ENCODE peak calls at places on chromosomes 1 and 21, in four cellular contexts. One of them, this sample, is unnamed.

GRCh38 chr1:27598288-27598687 is 5.7 kb downstream of the AHDC1 start:
- DNase-seq in stimulated activated CD8-positive, alpha-beta memory T cell treated with anti-CD3 and anti-CD28 coated beads, Interleukin-12 subunit alpha, Interleukin-12 subunit beta, amount 100 ng/mL, for 4 hours: no peak
- DNase-seq in fibroblast of the aortic adventitia: peak
- DNase-seq in CD4-positive, alpha-beta T cell: no peak
- DNase-seq in this sample: peak

GRCh38 chr1:47687618-47687940 is 249.7 kb downstream of the FOXD2 start:
- DNase-seq in stimulated activated CD8-positive, alpha-beta memory T cell treated with anti-CD3 and anti-CD28 coated beads, Interleukin-12 subunit alpha, Interleukin-12 subunit beta, amount 100 ng/mL, for 4 hours: no peak
- DNase-seq in fibroblast of the aortic adventitia: no peak
- DNase-seq in CD4-positive, alpha-beta T cell: no peak
- DNase-seq in this sample: no peak

GRCh38 chr1:42163114-42163513 is 1.4 kb downstream of the GUCA2A start:
- DNase-seq in stimulated activated CD8-positive, alpha-beta memory T cell treated with anti-CD3 and anti-CD28 coated beads, Interleukin-12 subunit alpha, Interleukin-12 subunit beta, amount 100 ng/mL, for 4 hours: no peak
- DNase-seq in fibroblast of the aortic adventitia: peak
- DNase-seq in CD4-positive, alpha-beta T cell: no peak
- DNase-seq in this sample: no peak

GRCh38 chr21:33949516-33950424 is 34.2 kb upstream of the ATP5PO start:
- DNase-seq in stimulated activated CD8-positive, alpha-beta memory T cell treated with anti-CD3 and anti-CD28 coated beads, Interleukin-12 subunit alpha, Interleukin-12 subunit beta, amount 100 ng/mL, for 4 hours: peak
- DNase-seq in fibroblast of the aortic adventitia: no peak
- DNase-seq in CD4-positive, alpha-beta T cell: peak
- DNase-seq in this sample: no peak

GRCh38 chr1:46301406-46302090 is 1.9 kb downstream of the LRRC41 start:
- DNase-seq in stimulated activated CD8-positive, alpha-beta memory T cell treated with anti-CD3 and anti-CD28 coated beads, Interleukin-12 subunit alpha, Interleukin-12 subunit beta, amount 100 ng/mL, for 4 hours: peak
- DNase-seq in fibroblast of the aortic adventitia: peak
- DNase-seq in CD4-positive, alpha-beta T cell: no peak
- DNase-seq in this sample: peak

GRCh38 chr1:116453906-116454305 is 80.9 kb downstream of the ATP1A1 start:
- DNase-seq in stimulated activated CD8-positive, alpha-beta memory T cell treated with anti-CD3 and anti-CD28 coated beads, Interleukin-12 subunit alpha, Interleukin-12 subunit beta, amount 100 ng/mL, for 4 hours: no peak
- DNase-seq in fibroblast of the aortic adventitia: no peak
- DNase-seq in CD4-positive, alpha-beta T cell: no peak
- DNase-seq in this sample: no peak

GRCh38 chr1:150066838-150067183 is 765 bp upstream of the VPS45 start:
- DNase-seq in stimulated activated CD8-positive, alpha-beta memory T cell treated with anti-CD3 and anti-CD28 coated beads, Interleukin-12 subunit alpha, Interleukin-12 subunit beta, amount 100 ng/mL, for 4 hours: peak
- DNase-seq in fibroblast of the aortic adventitia: no peak
- DNase-seq in CD4-positive, alpha-beta T cell: peak
- DNase-seq in this sample: no peak

GRCh38 chr1:2593251-2593878 is 6.8 kb downstream of the PRXL2B start:
- DNase-seq in stimulated activated CD8-positive, alpha-beta memory T cell treated with anti-CD3 and anti-CD28 coated beads, Interleukin-12 subunit alpha, Interleukin-12 subunit beta, amount 100 ng/mL, for 4 hours: no peak
- DNase-seq in fibroblast of the aortic adventitia: no peak
- DNase-seq in CD4-positive, alpha-beta T cell: no peak
- DNase-seq in this sample: no peak

GRCh38 chr1:101520302-101520701 is 283.5 kb downstream of the S1PR1 start:
- DNase-seq in stimulated activated CD8-positive, alpha-beta memory T cell treated with anti-CD3 and anti-CD28 coated beads, Interleukin-12 subunit alpha, Interleukin-12 subunit beta, amount 100 ng/mL, for 4 hours: no peak
- DNase-seq in fibroblast of the aortic adventitia: peak
- DNase-seq in CD4-positive, alpha-beta T cell: no peak
- DNase-seq in this sample: peak

GRCh38 chr1:173038875-173039554 is 11.7 kb downstream of the TNFSF18 start:
- DNase-seq in stimulated activated CD8-positive, alpha-beta memory T cell treated with anti-CD3 and anti-CD28 coated beads, Interleukin-12 subunit alpha, Interleukin-12 subunit beta, amount 100 ng/mL, for 4 hours: no peak
- DNase-seq in fibroblast of the aortic adventitia: no peak
- DNase-seq in CD4-positive, alpha-beta T cell: no peak
- DNase-seq in this sample: no peak

GRCh38 chr1:30410153-30410851 is 313.1 kb downstream of the MATN1 start:
- DNase-seq in stimulated activated CD8-positive, alpha-beta memory T cell treated with anti-CD3 and anti-CD28 coated beads, Interleukin-12 subunit alpha, Interleukin-12 subunit beta, amount 100 ng/mL, for 4 hours: no peak
- DNase-seq in fibroblast of the aortic adventitia: no peak
- DNase-seq in CD4-positive, alpha-beta T cell: no peak
- DNase-seq in this sample: no peak

GRCh38 chr1:156475568-156476500 is 24.7 kb downstream of the MEF2D start:
- DNase-seq in stimulated activated CD8-positive, alpha-beta memory T cell treated with anti-CD3 and anti-CD28 coated beads, Interleukin-12 subunit alpha, Interleukin-12 subunit beta, amount 100 ng/mL, for 4 hours: no peak
- DNase-seq in fibroblast of the aortic adventitia: peak
- DNase-seq in CD4-positive, alpha-beta T cell: no peak
- DNase-seq in this sample: peak

GRCh38 chr1:6397844-6398243 is 4.3 kb upstream of the ACOT7 start:
- DNase-seq in stimulated activated CD8-positive, alpha-beta memory T cell treated with anti-CD3 and anti-CD28 coated beads, Interleukin-12 subunit alpha, Interleukin-12 subunit beta, amount 100 ng/mL, for 4 hours: no peak
- DNase-seq in fibroblast of the aortic adventitia: no peak
- DNase-seq in CD4-positive, alpha-beta T cell: no peak
- DNase-seq in this sample: no peak